ENCODE peak calls at places on chromosome 6, in nine cellular contexts. Y is tibial artery; K is SJSA1; E is CD8-positive, alpha-beta memory T cell; R is pancreas; Q is WERI-Rb-1; U is PC-9; W is CD8-positive, alpha-beta T cell; X is SK-N-SH. D is an unnamed sample.

GRCh38 chr6:41462033-41462432 is 84.1 kb upstream of the FOXP4 start:
- DNase-seq in K (no peak), Y (no peak), U (no peak), R (no peak), Q (no peak), E (no peak), X (no peak), W (no peak), D (no peak)

GRCh38 chr6:4778086-4778485 is 1.9 kb downstream of the CDYL start:
- DNase-seq in K (no peak), W (no peak), E (no peak), Q (no peak), Y (no peak), X (no peak), R (no peak), U (no peak), D (no peak)

GRCh38 chr6:22041797-22042489 is 254.9 kb downstream of the PRL start:
- DNase-seq in W (no peak), X (no peak), U (no peak), Q (no peak), R (no peak), K (no peak), E (no peak), Y (no peak), D (no peak)

GRCh38 chr6:74731204-74731603 is 474.6 kb downstream of the COL12A1 start:
- DNase-seq in K (no peak), E (no peak), Q (no peak), R (no peak), X (no peak), W (no peak), U (no peak), Y (no peak), D (no peak)

GRCh38 chr6:31736768-31737314 is 511 bp upstream of the CLIC1 start:
- DNase-seq in R (no peak), Y (no peak), W (no peak), X (no peak), E (no peak), K (no peak), Q (no peak), U (no peak), D (no peak)

GRCh38 chr6:71228461-71229041 is 60.1 kb upstream of the OGFRL1 start:
- DNase-seq in E (no peak), Y (no peak), Q (no peak), X (no peak), R (no peak), U (no peak), K (no peak), W (no peak), D (no peak)

GRCh38 chr6:149823013-149823412 is 41.1 kb downstream of the LRP11 start:
- DNase-seq in K (no peak), X (no peak), W (no peak), Y (no peak), R (no peak), E (no peak), U (no peak), Q (no peak), D (no peak)

GRCh38 chr6:108897371-108897770 is 49.1 kb downstream of the ARMC2 start:
- DNase-seq in R (no peak), K (no peak), W (no peak), Y (no peak), U (peak; percentile 39), X (no peak), Q (peak; percentile 53), E (no peak), D (no peak)

GRCh38 chr6:65402564-65402963 is 304.5 kb downstream of the EYS start:
- DNase-seq in Q (no peak), X (no peak), K (no peak), E (no peak), Y (no peak), U (no peak), W (no peak), R (no peak), D (no peak)

GRCh38 chr6:150686566-150686965 is 86.9 kb downstream of the PLEKHG1 start:
- DNase-seq in E (no peak), Y (no peak), Q (no peak), K (no peak), U (no peak), R (no peak), X (no peak), W (no peak), D (no peak)

GRCh38 chr6:306641-307061 is 14.4 kb downstream of the DUSP22 start:
- DNase-seq in Q (no peak), Y (no peak), E (no peak), U (no peak), R (no peak), W (no peak), K (no peak), X (no peak), D (no peak)

GRCh38 chr6:87756858-87757257 is 54.8 kb upstream of the AKIRIN2 start:
- DNase-seq in R (no peak), X (no peak), U (no peak), W (no peak), Q (peak; percentile 18), Y (peak; percentile 32), K (peak; percentile 89), E (no peak), D (no peak)

GRCh38 chr6:109441069-109441816 is 719 bp downstream of the SMPD2 start:
- DNase-seq in Q (peak; percentile 65), X (peak; percentile 69), K (no peak), U (peak; percentile 43), E (peak; percentile 36), R (peak; percentile 83), Y (peak; percentile 67), W (no peak), D (peak; percentile 58)

GRCh38 chr6:108609276-108609769 is 48.6 kb downstream of the FOXO3 start:
- DNase-seq in W (no peak), R (no peak), Q (peak; percentile 16), X (no peak), K (no peak), U (no peak), E (no peak), Y (peak; percentile 30), D (no peak)

GRCh38 chr6:24719125-24719931 is at the start of gene C6orf62:
- DNase-seq in X (peak; percentile 35), Q (peak; percentile 44), U (peak; percentile 38), Y (peak; percentile 32), K (no peak), R (no peak), W (peak; percentile 55), E (peak; percentile 34), D (peak; percentile 61)

GRCh38 chr6:30826961-30827342 is 57.4 kb upstream of the DDR1 start:
- DNase-seq in Y (no peak), K (no peak), W (no peak), E (no peak), X (no peak), R (no peak), U (peak; percentile 59), Q (peak; percentile 33), D (no peak)

GRCh38 chr6:131045139-131045538 is 17.9 kb downstream of the EPB41L2 start:
- DNase-seq in R (no peak), W (no peak), X (no peak), E (no peak), Y (no peak), K (no peak), Q (no peak), U (no peak), D (no peak)

GRCh38 chr6:131051316-131051715 is 11.7 kb downstream of the EPB41L2 start:
- DNase-seq in Y (no peak), X (no peak), R (no peak), Q (no peak), K (no peak), E (no peak), U (no peak), W (no peak), D (no peak)

GRCh38 chr6:131054392-131055250 is 8.4 kb downstream of the EPB41L2 start:
- DNase-seq in W (no peak), Y (no peak), R (no peak), U (no peak), E (no peak), K (no peak), Q (no peak), X (no peak), D (no peak)

GRCh38 chr6:131053546-131054240 is 9.4 kb downstream of the EPB41L2 start:
- DNase-seq in U (peak; percentile 23), R (no peak), K (no peak), Y (no peak), W (no peak), Q (no peak), X (no peak), E (no peak), D (no peak)

DNA sequence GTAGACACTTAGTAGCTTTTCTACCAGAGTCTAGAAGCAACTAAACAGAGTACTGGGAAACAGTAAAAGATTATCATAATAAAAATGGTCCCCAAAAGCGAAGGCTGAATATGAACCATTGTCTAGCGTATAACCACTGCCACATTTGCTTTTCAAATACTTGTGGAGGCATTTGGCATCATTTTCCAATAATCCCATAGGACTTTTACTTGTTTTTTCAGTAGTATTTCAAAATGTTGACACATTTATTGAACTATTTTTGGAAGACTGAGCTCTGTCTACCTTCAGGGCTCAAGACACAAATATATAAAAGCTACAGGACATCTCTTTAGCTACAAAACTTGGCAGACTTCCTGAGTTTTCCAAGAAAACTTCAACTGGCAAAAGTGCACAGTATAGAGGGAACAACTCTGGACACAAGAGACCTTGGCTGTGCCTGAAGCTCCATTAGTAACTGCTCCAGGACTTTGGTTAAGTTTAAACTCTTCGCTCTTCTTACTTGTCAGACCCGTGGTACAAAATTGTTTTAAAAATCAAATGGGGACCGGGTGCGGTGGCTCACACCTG is 13.4 kb downstream of the EPB41L2 start:
- DNase-seq in U (no peak), Y (no peak), X (no peak), W (no peak), Q (no peak), K (no peak), E (no peak), R (no peak), D (no peak)
- H3K9me3 ChIP-seq in U (peaks cover 19% of the 10 kb centered on the region), Y (peaks cover 13% of the 10 kb centered on the region), X (no peaks in the 10 kb centered on the region), W (peaks cover 5% of the 10 kb centered on the region), Q (peaks cover 7% of the 10 kb centered on the region), K (peaks cover 11% of the 10 kb centered on the region), E (peaks cover 3% of the 10 kb centered on the region), R (no peaks in the 10 kb centered on the region), D (peaks cover 11% of the 10 kb centered on the region)

GRCh38 chr6:117761610-117762009 is 86.3 kb downstream of the NUS1 start:
- DNase-seq in X (no peak), W (no peak), Q (no peak), Y (no peak), E (no peak), U (no peak), R (no peak), K (no peak), D (no peak)
- H3K9me3 ChIP-seq in X (peaks cover 3% of the 10 kb centered on the region), W (no peaks in the 10 kb centered on the region), Q (peaks cover 4% of the 10 kb centered on the region), Y (peaks cover 17% of the 10 kb centered on the region), E (no peaks in the 10 kb centered on the region), U (peaks cover 4% of the 10 kb centered on the region), R (no peaks in the 10 kb centered on the region), K (no peaks in the 10 kb centered on the region), D (peaks cover 2% of the 10 kb centered on the region)

GRCh38 chr6:155354167-155354566 is 39.9 kb upstream of the TFB1M start:
- DNase-seq in K (no peak), E (no peak), R (no peak), Q (no peak), X (no peak), W (no peak), Y (no peak), U (no peak), D (no peak)
- H3K9me3 ChIP-seq in K (peaks cover 6% of the 10 kb centered on the region), E (no peaks in the 10 kb centered on the region), R (no peaks in the 10 kb centered on the region), Q (peaks cover 3% of the 10 kb centered on the region), X (peaks cover 10% of the 10 kb centered on the region), W (no peaks in the 10 kb centered on the region), Y (peaks cover 12% of the 10 kb centered on the region), U (peaks cover 7% of the 10 kb centered on the region), D (no peaks in the 10 kb centered on the region)

GRCh38 chr6:45610374-45610773 is 232.6 kb upstream of the SUPT3H start:
- DNase-seq in U (no peak), Y (no peak), W (no peak), E (no peak), K (no peak), X (no peak), R (no peak), Q (no peak), D (no peak)
- H3K9me3 ChIP-seq in U (peaks cover 4% of the 10 kb centered on the region), Y (no peaks in the 10 kb centered on the region), W (no peaks in the 10 kb centered on the region), E (no peaks in the 10 kb centered on the region), K (no peaks in the 10 kb centered on the region), X (no peaks in the 10 kb centered on the region), R (no peaks in the 10 kb centered on the region), Q (no peaks in the 10 kb centered on the region), D (no peaks in the 10 kb centered on the region)

D was measured in Peyer's patch.